ENCODE peak calls at places on chromosome 6, in four cellular contexts. One of them, this sample, is unnamed.

GRCh38 chr6:134437376-134437775 is 119.5 kb upstream of the SGK1 start:
- DNase-seq in right lobe of liver: no peak
- DNase-seq in NCI-H2029: no peak
- DNase-seq in brain microvascular endothelial cell: peak; percentile 68
- DNase-seq in this sample: peak; percentile 32

GRCh38 chr6:87755697-87756671 is 54.0 kb upstream of the AKIRIN2 start:
- DNase-seq in right lobe of liver: no peak
- DNase-seq in NCI-H2029: no peak
- DNase-seq in brain microvascular endothelial cell: peak; percentile 3
- DNase-seq in this sample: no peak

GRCh38 chr6:29667158-29667557 is 10.3 kb downstream of the MOG start:
- DNase-seq in right lobe of liver: no peak
- DNase-seq in NCI-H2029: no peak
- DNase-seq in brain microvascular endothelial cell: no peak
- DNase-seq in this sample: no peak

GRCh38 chr6:150293423-150294280 is 75.2 kb upstream of the IYD start:
- DNase-seq in right lobe of liver: no peak
- DNase-seq in NCI-H2029: no peak
- DNase-seq in brain microvascular endothelial cell: peak; percentile 71
- DNase-seq in this sample: peak; percentile 85

GRCh38 chr6:139327038-139327437 is 35.2 kb upstream of the TXLNB start:
- DNase-seq in right lobe of liver: no peak
- DNase-seq in NCI-H2029: no peak
- DNase-seq in brain microvascular endothelial cell: no peak
- DNase-seq in this sample: no peak

GRCh38 chr6:23518294-23518693 is 607.7 kb upstream of the NRSN1 start:
- DNase-seq in right lobe of liver: no peak
- DNase-seq in NCI-H2029: no peak
- DNase-seq in brain microvascular endothelial cell: no peak
- DNase-seq in this sample: no peak

GRCh38 chr6:134553941-134554340 is 236.0 kb upstream of the SGK1 start:
- DNase-seq in right lobe of liver: no peak
- DNase-seq in NCI-H2029: no peak
- DNase-seq in brain microvascular endothelial cell: no peak
- DNase-seq in this sample: no peak

GRCh38 chr6:29011276-29011734 is 6.2 kb upstream of the ZNF311 start:
- DNase-seq in right lobe of liver: no peak
- DNase-seq in NCI-H2029: peak; percentile 6
- DNase-seq in brain microvascular endothelial cell: peak; percentile 71
- DNase-seq in this sample: no peak

GRCh38 chr6:25278914-25279747 is at the start of gene CARMIL1:
- DNase-seq in right lobe of liver: peak; percentile 92
- DNase-seq in NCI-H2029: peak; percentile 81
- DNase-seq in brain microvascular endothelial cell: peak; percentile 56
- DNase-seq in this sample: peak; percentile 75

GRCh38 chr6:83593395-83593785 is 81.1 kb downstream of the PRSS35 start:
- DNase-seq in right lobe of liver: no peak
- DNase-seq in NCI-H2029: no peak
- DNase-seq in brain microvascular endothelial cell: no peak
- DNase-seq in this sample: no peak

GRCh38 chr6:23559587-23560343 is 566.2 kb upstream of the NRSN1 start:
- DNase-seq in right lobe of liver: peak; percentile 72
- DNase-seq in NCI-H2029: no peak
- DNase-seq in brain microvascular endothelial cell: no peak
- DNase-seq in this sample: no peak

GRCh38 chr6:169321546-169321945 is 67.9 kb upstream of the THBS2 start:
- DNase-seq in right lobe of liver: no peak
- DNase-seq in NCI-H2029: no peak
- DNase-seq in brain microvascular endothelial cell: no peak
- DNase-seq in this sample: no peak

GRCh38 chr6:14066782-14067406 is 50.7 kb upstream of the CD83 start:
- DNase-seq in right lobe of liver: no peak
- DNase-seq in NCI-H2029: peak; percentile 89
- DNase-seq in brain microvascular endothelial cell: peak; percentile 47
- DNase-seq in this sample: peak; percentile 69

GRCh38 chr6:111657146-111657545 is 51.5 kb upstream of the TRAF3IP2 start:
- DNase-seq in right lobe of liver: no peak
- DNase-seq in NCI-H2029: no peak
- DNase-seq in brain microvascular endothelial cell: peak; percentile 27
- DNase-seq in this sample: no peak

GRCh38 chr6:74891358-74891811 is 314.5 kb downstream of the COL12A1 start:
- DNase-seq in right lobe of liver: no peak
- DNase-seq in NCI-H2029: no peak
- DNase-seq in brain microvascular endothelial cell: no peak
- DNase-seq in this sample: no peak

GRCh38 chr6:38567436-38567835 is 72.3 kb downstream of the BTBD9 start:
- DNase-seq in right lobe of liver: peak; percentile 66
- DNase-seq in NCI-H2029: peak; percentile 40
- DNase-seq in brain microvascular endothelial cell: peak; percentile 92
- DNase-seq in this sample: peak; percentile 45

GRCh38 chr6:33406161-33406560 is 4.7 kb upstream of the PHF1 start:
- DNase-seq in right lobe of liver: no peak
- DNase-seq in NCI-H2029: no peak
- DNase-seq in brain microvascular endothelial cell: no peak
- DNase-seq in this sample: no peak

GRCh38 chr6:169263374-169263773 is 9.7 kb upstream of the THBS2 start:
- DNase-seq in right lobe of liver: no peak
- DNase-seq in NCI-H2029: no peak
- DNase-seq in brain microvascular endothelial cell: no peak
- DNase-seq in this sample: no peak